ENCODE peak calls at places on chromosomes 16 and 17, in eight cellular contexts. F, V, A, O, D, K, Q and Y are unnamed samples.

GRCh38 chr16:31099860-31100638 is 5.5 kb upstream of the VKORC1 start:
- DNase-seq in O (no peak), V (no peak), D (no peak), A (no peak), F (no peak), K (no peak), Q (no peak), Y (no peak)

GRCh38 chr16:81376880-81377279 is 62.1 kb downstream of the GAN start:
- DNase-seq in V (peak; percentile 10), Q (no peak), K (no peak), F (no peak), A (peak; percentile 41), O (no peak), D (peak; percentile 16), Y (no peak)

GRCh38 chr17:80696964-80697363 is 152.3 kb downstream of the RPTOR start:
- DNase-seq in D (no peak), K (no peak), O (no peak), Q (no peak), F (no peak), V (no peak), A (no peak), Y (no peak)

GRCh38 chr17:50785942-50786570 is 18.7 kb upstream of the ANKRD40CL start:
- DNase-seq in Q (no peak), D (no peak), A (no peak), F (no peak), O (no peak), K (no peak), V (no peak), Y (peak; percentile 39)

GRCh38 chr17:17811381-17812210 is 25.2 kb downstream of the SREBF1 start:
- DNase-seq in D (no peak), F (no peak), Q (no peak), O (no peak), V (no peak), A (no peak), K (no peak), Y (no peak)

GRCh38 chr16:11190585-11191565 is 65.1 kb downstream of the SOCS1 start:
- DNase-seq in F (no peak), Q (no peak), K (no peak), V (peak; percentile 26), O (no peak), D (no peak), A (no peak), Y (no peak)

GRCh38 chr17:50514936-50515702 is 6.9 kb downstream of the MYCBPAP start:
- DNase-seq in K (no peak), O (no peak), D (no peak), Q (no peak), A (no peak), F (no peak), V (no peak), Y (no peak)

GRCh38 chr16:70437017-70437581 is 1.8 kb downstream of the ST3GAL2 start:
- DNase-seq in F (peak; percentile 89), V (no peak), K (no peak), O (no peak), D (no peak), A (peak; percentile 81), Q (no peak), Y (no peak)

GRCh38 chr17:78924481-78925151 is 571 bp downstream of the TIMP2 start:
- DNase-seq in K (no peak), D (no peak), F (peak; percentile 69), O (no peak), V (no peak), Q (no peak), A (no peak), Y (no peak)

GRCh38 chr17:72185571-72185970 is 64.8 kb downstream of the SOX9 start:
- DNase-seq in F (no peak), O (no peak), K (no peak), D (no peak), Q (no peak), V (no peak), A (no peak), Y (no peak)

GRCh38 chr17:40612510-40613244 is 34.9 kb downstream of the SMARCE1 start:
- DNase-seq in Q (no peak), O (no peak), D (peak; percentile 80), K (peak; percentile 46), V (no peak), A (no peak), F (no peak), Y (no peak)

GRCh38 chr16:47873434-47873833 is 282.4 kb downstream of the ABCC12 start:
- DNase-seq in K (no peak), Q (no peak), A (no peak), O (no peak), V (no peak), F (no peak), D (no peak), Y (no peak)

GRCh38 chr17:57880086-57880456 is 30.2 kb upstream of the MRPS23 start:
- DNase-seq in F (no peak), V (no peak), K (no peak), A (no peak), D (no peak), Q (no peak), O (no peak), Y (no peak)

GRCh38 chr17:6507535-6507934 is 48.8 kb downstream of the PITPNM3 start:
- DNase-seq in K (no peak), D (no peak), Q (no peak), O (no peak), V (peak; percentile 70), A (no peak), F (peak; percentile 86), Y (no peak)

GRCh38 chr16:30977502-30977901 is 7.5 kb upstream of the HSD3B7 start:
- DNase-seq in V (no peak), Q (no peak), K (no peak), F (peak; percentile 49), D (no peak), A (peak; percentile 47), O (no peak), Y (no peak)